ENCODE peak calls at places on chromosomes 16 and 17, in five cellular contexts. E is Panc1; I is stimulated activated CD4-positive, alpha-beta T cell treated with anti-CD3 and anti-CD28 coated beads, Interleukin-2, amount 100 ng/mL, for 48 hours; Y is stromal cell of bone marrow; T is naive thymus-derived CD4-positive, alpha-beta T cell. C is an unnamed sample.

GRCh38 chr17:61511480-61512182 is 59.4 kb downstream of the TBX4 start:
- DNase-seq in Y (no peak), T (no peak), I (no peak), E (no peak), C (no peak)

GRCh38 chr17:14553847-14554246 is 253.0 kb downstream of the HS3ST3B1 start:
- DNase-seq in I (no peak), E (no peak), Y (no peak), T (no peak), C (no peak)

GRCh38 chr17:73200476-73200875 is 7.6 kb downstream of the COG1 start:
- DNase-seq in T (no peak), I (no peak), E (no peak), Y (no peak), C (no peak)

GRCh38 chr16:77437859-77438258 is 3.0 kb upstream of the ADAMTS18 start:
- DNase-seq in I (no peak), Y (no peak), T (no peak), E (no peak), C (no peak)

GRCh38 chr16:30065943-30066881 is 652 bp downstream of the ALDOA start:
- DNase-seq in T (no peak), Y (peak; percentile 37), E (no peak), I (no peak), C (no peak)

GRCh38 chr17:53462393-53462811 is 360.3 kb upstream of the KIF2B start:
- DNase-seq in E (no peak), Y (no peak), T (no peak), I (no peak), C (no peak)

GRCh38 chr17:11736613-11737289 is 138.5 kb downstream of the DNAH9 start:
- DNase-seq in I (no peak), T (no peak), Y (no peak), E (no peak), C (no peak)

GRCh38 chr16:23145608-23146007 is 3.6 kb downstream of the USP31 start:
- DNase-seq in Y (peak; percentile 23), T (no peak), E (no peak), I (no peak), C (no peak)

GRCh38 chr16:5350118-5350517 is 252.5 kb upstream of the EEF2KMT start:
- DNase-seq in T (no peak), E (no peak), I (no peak), Y (no peak), C (no peak)

GRCh38 chr17:34114174-34114573 is 140.9 kb upstream of the CCL2 start:
- DNase-seq in T (no peak), I (no peak), E (no peak), Y (no peak), C (no peak)

C was measured in activated CD4-positive, alpha-beta T cell treated with anti-CD3 and anti-CD28 coated beads, Interleukin-2, amount 10 ng/mL, durations not matched to agents 7 days and 5 days.